ENCODE peak calls at places on chromosomes 11 and 22, in six cellular contexts. T is astrocyte of the spinal cord, C is left ventricle myocardium inferior, H is brain microvascular endothelial cell, P is stomach, O is GM23338. X is an unnamed sample.

GRCh38 chr11:10674440-10674855 is 19.1 kb downstream of the IRAG1 start:
- DNase-seq in T (no peak), C (no peak), P (no peak), O (no peak), H (no peak), X (no peak)

GRCh38 chr11:47980093-47980906 is at the start of gene PTPRJ:
- DNase-seq in O (peak), T (peak), C (peak), H (no peak), P (peak), X (peak)

GRCh38 chr11:58222730-58223129 is 6.0 kb downstream of the OR10Q1 start:
- DNase-seq in O (no peak), C (no peak), H (no peak), T (no peak), P (no peak), X (no peak)

GRCh38 chr11:35779409-35779808 is 116.8 kb downstream of the TRIM44 start:
- DNase-seq in H (no peak), P (no peak), T (no peak), C (no peak), O (no peak), X (no peak)

GRCh38 chr11:3747704-3748103 is 49.6 kb downstream of the NUP98 start:
- DNase-seq in O (no peak), P (no peak), C (no peak), H (peak), T (peak), X (no peak)

GRCh38 chr11:44047298-44047697 is 483 bp upstream of the ACCSL start:
- DNase-seq in P (no peak), C (no peak), T (no peak), H (no peak), O (no peak), X (no peak)

GRCh38 chr11:18075444-18075843 is 29.4 kb upstream of the TPH1 start:
- DNase-seq in H (no peak), O (no peak), C (no peak), T (no peak), P (no peak), X (no peak)

GRCh38 chr11:14124886-14125285 is 162.4 kb downstream of the SPON1 start:
- DNase-seq in T (no peak), O (no peak), H (no peak), C (no peak), P (no peak), X (no peak)

GRCh38 chr11:35593143-35593542 is 25.1 kb upstream of the FJX1 start:
- DNase-seq in C (no peak), P (no peak), T (peak), O (peak), H (peak), X (no peak)

GRCh38 chr11:75268626-75269366 is 28.2 kb downstream of the TPBGL start:
- DNase-seq in T (no peak), C (no peak), H (no peak), P (no peak), O (no peak), X (peak)

GRCh38 chr11:113778111-113778910 is 1.3 kb upstream of the CLDN25 start:
- DNase-seq in H (peak), O (no peak), T (peak), P (peak), C (no peak), X (no peak)

GRCh38 chr22:27097481-27097880 is 440.1 kb downstream of the MIAT start:
- DNase-seq in O (no peak), H (no peak), T (no peak), P (no peak), C (no peak), X (peak)

GRCh38 chr11:71947498-71947897 is 18.7 kb downstream of the RNF121 start:
- DNase-seq in C (no peak), T (no peak), P (no peak), O (no peak), H (no peak), X (no peak)

GRCh38 chr11:67442504-67443398 is 525 bp downstream of the CORO1B start:
- DNase-seq in C (no peak), T (no peak), P (no peak), H (no peak), O (no peak), X (no peak)

GRCh38 chr22:45420011-45420410 is 6.5 kb downstream of the RIBC2 start:
- DNase-seq in O (no peak), H (no peak), P (no peak), C (no peak), T (no peak), X (no peak)

GRCh38 chr11:112852141-112852853 is 108.9 kb upstream of the NCAM1 start:
- DNase-seq in P (no peak), O (no peak), T (peak), C (no peak), H (no peak), X (no peak)

GRCh38 chr22:36922097-36922608 is 8.7 kb downstream of the CSF2RB start:
- DNase-seq in T (no peak), H (no peak), C (no peak), O (peak), P (no peak), X (no peak)

GRCh38 chr11:125224391-125225015 is 60.0 kb downstream of the PKNOX2 start:
- DNase-seq in C (no peak), T (peak), H (peak), O (peak), P (peak), X (peak)

GRCh38 chr11:116420770-116421528 is 351.8 kb downstream of the BUD13 start:
- DNase-seq in O (no peak), C (no peak), H (peak), T (peak), P (peak), X (no peak)

GRCh38 chr11:63023851-63024648 is 8.4 kb upstream of the SLC22A8 start:
- DNase-seq in H (peak), T (peak), C (peak), O (peak), P (peak), X (peak)

GRCh38 chr22:37633693-37634504 is 5.6 kb upstream of the SH3BP1 start:
- DNase-seq in T (peak), P (peak), H (peak), O (peak), C (peak), X (peak)

GRCh38 chr11:4839851-4840549 is 9.0 kb downstream of the OR51S1 start:
- DNase-seq in P (peak), H (no peak), C (no peak), T (no peak), O (peak), X (no peak)

GRCh38 chr11:14418801-14419417 is 59.9 kb upstream of the RRAS2 start:
- DNase-seq in P (no peak), T (no peak), C (no peak), O (peak), H (no peak), X (no peak)

GRCh38 chr11:72379384-72380131 is 54.8 kb downstream of the CLPB start:
- DNase-seq in T (no peak), H (no peak), P (no peak), O (no peak), C (no peak), X (no peak)

GRCh38 chr11:57405271-57405890 is 14.9 kb upstream of the PRG2 start:
- DNase-seq in C (no peak), T (no peak), O (no peak), P (no peak), H (no peak), X (no peak)

GRCh38 chr11:64358536-64358906 is 441 bp upstream of the RPS6KA4 start:
- DNase-seq in P (no peak), O (no peak), H (no peak), T (no peak), C (no peak), X (no peak)

DNA sequence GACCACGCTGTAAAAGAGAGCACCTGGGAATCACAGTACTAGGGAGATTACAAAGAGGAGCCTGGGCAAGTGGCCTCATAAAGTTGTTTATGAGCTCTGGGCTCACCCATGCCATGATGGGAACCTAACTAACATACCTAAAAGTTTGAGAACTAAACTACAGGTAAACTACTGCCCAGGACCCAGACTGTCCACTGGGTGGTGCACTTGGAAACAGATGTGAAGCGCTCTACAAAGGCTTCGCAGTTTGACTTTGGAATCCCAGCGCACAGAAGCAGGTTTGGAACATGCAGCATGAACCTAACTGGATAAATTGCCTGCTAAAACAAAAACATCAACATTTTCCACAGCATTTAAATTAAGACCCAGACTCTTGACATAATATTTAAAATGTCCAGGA is 418.6 kb downstream of the FAM181B start:
- DNase-seq in H (no peak), P (no peak), T (no peak), O (peak), C (no peak), X (peak)
- TF ChIP-seq CTCF in H (no peak), P (no peak), T (peak), O (peak), C (no peak), X (peak)

GRCh38 chr11:133966147-133966546 is 9.4 kb upstream of the IGSF9B start:
- DNase-seq in P (no peak), T (no peak), O (no peak), H (no peak), C (no peak), X (no peak)

GRCh38 chr11:133964946-133965632 is 8.3 kb upstream of the IGSF9B start:
- DNase-seq in T (no peak), P (no peak), C (no peak), H (no peak), O (no peak), X (no peak)

GRCh38 chr11:133967599-133968238 is 11.0 kb upstream of the IGSF9B start:
- DNase-seq in P (no peak), T (no peak), C (no peak), O (no peak), H (no peak), X (no peak)

GRCh38 chr11:133968300-133968699 is 11.5 kb upstream of the IGSF9B start:
- DNase-seq in C (no peak), H (no peak), P (no peak), O (peak), T (no peak), X (no peak)

DNA sequence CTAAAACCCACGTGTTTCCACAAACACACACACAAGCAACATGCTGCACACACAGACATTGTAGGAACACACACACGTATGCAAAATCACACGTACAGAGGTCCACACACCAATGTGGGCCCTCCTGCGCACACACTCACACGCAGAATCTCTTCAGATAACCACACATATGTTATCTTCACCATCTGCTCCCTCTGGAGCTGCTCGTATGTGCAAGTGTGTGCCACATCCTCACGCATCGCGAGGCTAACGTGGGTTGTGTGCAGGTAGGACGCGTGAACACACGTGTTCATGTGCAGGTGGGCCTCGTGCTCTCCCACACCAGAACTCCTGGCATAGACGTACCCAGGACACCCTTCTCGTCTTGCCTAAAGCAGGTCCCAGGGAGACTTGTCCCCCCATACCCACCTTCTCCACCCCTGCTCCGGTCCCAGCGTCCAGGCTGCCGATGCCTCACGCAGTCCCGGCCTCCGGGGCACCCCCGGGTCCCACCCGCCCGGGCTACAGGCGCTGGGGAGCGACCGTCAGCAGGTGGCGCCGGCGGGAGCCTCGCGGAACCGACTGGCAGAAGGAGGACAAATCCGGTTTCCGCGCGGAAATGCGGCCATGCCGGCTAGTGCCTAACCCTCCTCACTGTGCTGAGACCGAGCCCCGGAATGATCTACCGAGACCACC is 10.3 kb upstream of the IGSF9B start:
- DNase-seq in T (no peak), P (peak), H (no peak), C (peak), O (peak), X (peak)
- TF ChIP-seq CTCF in T (peak), P (no peak), H (peak), C (peak), O (peak), X (peak)

DNA sequence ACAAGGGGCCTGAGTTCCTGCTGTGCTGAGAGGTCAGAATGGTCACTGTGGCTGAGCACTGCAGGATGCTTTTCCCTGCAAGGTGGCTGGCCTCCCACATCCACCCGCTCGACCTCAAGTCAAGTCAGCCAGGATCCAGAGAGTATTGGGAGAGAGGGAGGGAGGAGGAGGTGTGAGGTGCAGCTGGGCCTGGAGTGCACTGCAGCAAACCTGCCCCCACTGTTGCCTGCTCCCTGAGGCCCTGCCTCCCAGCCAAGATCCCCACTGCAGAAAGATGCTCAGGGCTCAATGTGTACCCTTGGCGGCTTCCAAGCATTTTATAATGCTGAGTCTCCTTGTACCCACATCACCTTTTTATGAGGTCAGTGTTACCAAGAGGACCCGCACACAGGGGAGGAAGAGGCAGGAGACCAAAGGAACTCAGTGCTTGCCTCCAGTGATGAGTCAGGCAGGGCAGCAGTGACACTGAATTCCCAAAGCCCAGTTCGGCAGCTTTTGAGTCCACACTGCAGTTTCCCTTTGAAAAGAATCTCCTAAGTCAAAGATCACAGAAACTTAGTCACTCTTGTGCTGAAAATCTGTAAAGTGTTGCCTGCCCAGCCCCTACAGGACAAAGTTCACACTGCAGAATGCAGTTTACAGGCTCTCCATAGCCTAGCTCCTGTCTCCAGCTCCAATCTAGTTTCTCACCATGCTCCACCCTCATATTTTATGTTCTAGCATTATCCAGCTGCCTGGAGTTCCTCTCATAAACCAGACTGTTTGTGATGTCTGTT is 3.1 kb downstream of the ENDOD1 start:
- DNase-seq in T (peak), C (no peak), H (peak), O (peak), P (no peak), X (no peak)
- TF ChIP-seq CTCF in T (peak), C (peak), H (peak), O (peak), P (no peak), X (peak)

GRCh38 chr11:34366522-34366921 is 8.7 kb upstream of the ABTB2 start:
- DNase-seq in C (no peak), O (peak), T (no peak), P (peak), H (no peak), X (no peak)
- TF ChIP-seq CTCF in C (peak), O (peak), T (no peak), P (no peak), H (peak), X (no peak)

GRCh38 chr22:40714514-40714966 is 35.3 kb downstream of the MCHR1 start:
- DNase-seq in P (no peak), H (peak), C (no peak), T (peak), O (peak), X (no peak)
- TF ChIP-seq CTCF in P (no peak), H (peak), C (no peak), T (no peak), O (no peak), X (no peak)

GRCh38 chr11:66002648-66003225 is 434 bp downstream of the BANF1 start:
- DNase-seq in T (peak), H (no peak), O (peak), C (peak), P (peak), X (no peak)
- TF ChIP-seq CTCF in T (peak), H (no peak), O (no peak), C (peak), P (no peak), X (no peak)

GRCh38 chr11:2558861-2559526 is 114.2 kb downstream of the KCNQ1 start:
- DNase-seq in P (no peak), O (no peak), C (no peak), H (no peak), T (no peak), X (peak)

GRCh38 chr11:2555891-2556290 is 111.1 kb downstream of the KCNQ1 start:
- DNase-seq in C (no peak), P (no peak), O (no peak), H (no peak), T (no peak), X (peak)

GRCh38 chr11:2558402-2558801 is 113.6 kb downstream of the KCNQ1 start:
- DNase-seq in H (no peak), P (no peak), O (no peak), C (peak), T (no peak), X (peak)

GRCh38 chr11:2555376-2555775 is 110.6 kb downstream of the KCNQ1 start:
- DNase-seq in T (no peak), P (no peak), O (no peak), H (no peak), C (no peak), X (no peak)

DNA sequence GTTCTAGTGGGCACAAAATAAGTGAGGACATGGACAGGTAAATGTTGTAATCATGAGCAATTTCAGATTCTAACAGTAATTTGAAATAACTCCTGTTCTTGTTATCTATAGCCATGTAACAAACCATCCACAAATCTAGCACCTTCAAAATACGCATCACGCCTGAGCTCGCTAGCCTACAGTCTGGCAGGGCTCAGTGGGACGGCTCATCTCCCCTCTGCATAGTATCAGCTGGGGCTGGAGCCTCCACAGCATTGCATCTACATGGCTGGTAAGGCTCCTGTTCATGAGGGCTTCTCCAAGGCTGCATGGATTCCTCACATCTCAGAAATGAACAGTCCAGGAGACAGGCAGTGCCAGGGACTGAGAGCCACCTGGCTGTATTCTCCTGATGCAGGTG is 112.6 kb downstream of the KCNQ1 start:
- DNase-seq in O (no peak), P (no peak), C (no peak), T (no peak), H (no peak), X (peak)
- TF ChIP-seq CTCF in O (no peak), P (no peak), C (no peak), T (no peak), H (no peak), X (no peak)

GRCh38 chr11:120180571-120181445 is 30.0 kb upstream of the OAF start:
- DNase-seq in O (peak), T (peak), H (peak), P (peak), C (no peak), X (no peak)
- TF ChIP-seq CTCF in O (peak), T (peak), H (peak), P (no peak), C (no peak), X (no peak)